ENCODE peak calls at places on chromosome 11, in nine cellular contexts. One of them, this sample, is unnamed.

GRCh38 chr11:67276821-67277230 is 10.6 kb downstream of the GRK2 start:
- DNase-seq in ecto neural progenitor cell: no peak
- DNase-seq in activated CD8-positive, alpha-beta memory T cell treated with anti-CD3 and anti-CD28 coated beads for 24 hours: peak; percentile 89
- DNase-seq in ureter: no peak
- DNase-seq in fibroblast of pulmonary artery: peak; percentile 33
- DNase-seq in amygdala: no peak
- DNase-seq in AG04450: no peak
- DNase-seq in WERI-Rb-1: peak; percentile 69
- DNase-seq in HuH-7: no peak
- DNase-seq in this sample: peak; percentile 60

GRCh38 chr11:119651802-119652584 is 77.0 kb downstream of the NECTIN1 start:
- DNase-seq in activated CD8-positive, alpha-beta memory T cell treated with anti-CD3 and anti-CD28 coated beads for 24 hours: no peak
- DNase-seq in WERI-Rb-1: no peak
- DNase-seq in fibroblast of pulmonary artery: no peak
- DNase-seq in amygdala: no peak
- DNase-seq in ureter: no peak
- DNase-seq in HuH-7: no peak
- DNase-seq in ecto neural progenitor cell: no peak
- DNase-seq in AG04450: no peak
- DNase-seq in this sample: peak; percentile 26

GRCh38 chr11:14454861-14455632 is 44.6 kb downstream of the COPB1 start:
- DNase-seq in activated CD8-positive, alpha-beta memory T cell treated with anti-CD3 and anti-CD28 coated beads for 24 hours: no peak
- DNase-seq in ecto neural progenitor cell: no peak
- DNase-seq in WERI-Rb-1: no peak
- DNase-seq in fibroblast of pulmonary artery: peak; percentile 54
- DNase-seq in HuH-7: no peak
- DNase-seq in ureter: no peak
- DNase-seq in amygdala: no peak
- DNase-seq in AG04450: no peak
- DNase-seq in this sample: no peak

GRCh38 chr11:110991621-110992355 is 253.7 kb upstream of the POU2AF2 start:
- DNase-seq in AG04450: no peak
- DNase-seq in fibroblast of pulmonary artery: peak; percentile 42
- DNase-seq in amygdala: no peak
- DNase-seq in ecto neural progenitor cell: no peak
- DNase-seq in ureter: no peak
- DNase-seq in activated CD8-positive, alpha-beta memory T cell treated with anti-CD3 and anti-CD28 coated beads for 24 hours: no peak
- DNase-seq in HuH-7: no peak
- DNase-seq in WERI-Rb-1: no peak
- DNase-seq in this sample: peak; percentile 35

GRCh38 chr11:12029738-12030363 is 21.4 kb upstream of the DKK3 start:
- DNase-seq in amygdala: no peak
- DNase-seq in fibroblast of pulmonary artery: no peak
- DNase-seq in WERI-Rb-1: no peak
- DNase-seq in AG04450: no peak
- DNase-seq in ureter: no peak
- DNase-seq in HuH-7: no peak
- DNase-seq in activated CD8-positive, alpha-beta memory T cell treated with anti-CD3 and anti-CD28 coated beads for 24 hours: no peak
- DNase-seq in ecto neural progenitor cell: no peak
- DNase-seq in this sample: no peak

GRCh38 chr11:126080206-126080941 is 17.7 kb upstream of the CDON start:
- DNase-seq in AG04450: no peak
- DNase-seq in amygdala: no peak
- DNase-seq in WERI-Rb-1: no peak
- DNase-seq in ecto neural progenitor cell: no peak
- DNase-seq in HuH-7: no peak
- DNase-seq in fibroblast of pulmonary artery: no peak
- DNase-seq in ureter: no peak
- DNase-seq in activated CD8-positive, alpha-beta memory T cell treated with anti-CD3 and anti-CD28 coated beads for 24 hours: no peak
- DNase-seq in this sample: no peak

GRCh38 chr11:10382518-10382917 is 72.5 kb upstream of the AMPD3 start:
- DNase-seq in WERI-Rb-1: no peak
- DNase-seq in amygdala: no peak
- DNase-seq in activated CD8-positive, alpha-beta memory T cell treated with anti-CD3 and anti-CD28 coated beads for 24 hours: peak; percentile 45
- DNase-seq in ureter: peak; percentile 17
- DNase-seq in fibroblast of pulmonary artery: no peak
- DNase-seq in ecto neural progenitor cell: peak; percentile 47
- DNase-seq in AG04450: no peak
- DNase-seq in HuH-7: no peak
- DNase-seq in this sample: no peak

GRCh38 chr11:6400431-6401345 is 10.4 kb downstream of the SMPD1 start:
- DNase-seq in fibroblast of pulmonary artery: no peak
- DNase-seq in AG04450: no peak
- DNase-seq in ureter: no peak
- DNase-seq in activated CD8-positive, alpha-beta memory T cell treated with anti-CD3 and anti-CD28 coated beads for 24 hours: no peak
- DNase-seq in HuH-7: no peak
- DNase-seq in ecto neural progenitor cell: no peak
- DNase-seq in WERI-Rb-1: no peak
- DNase-seq in amygdala: no peak
- DNase-seq in this sample: no peak

GRCh38 chr11:102237096-102237735 is 80.1 kb upstream of the BIRC3 start:
- DNase-seq in activated CD8-positive, alpha-beta memory T cell treated with anti-CD3 and anti-CD28 coated beads for 24 hours: no peak
- DNase-seq in ecto neural progenitor cell: no peak
- DNase-seq in fibroblast of pulmonary artery: no peak
- DNase-seq in WERI-Rb-1: no peak
- DNase-seq in AG04450: no peak
- DNase-seq in ureter: no peak
- DNase-seq in amygdala: no peak
- DNase-seq in HuH-7: no peak
- DNase-seq in this sample: no peak

GRCh38 chr11:93933230-93933629 is 82.8 kb upstream of the VSTM5 start:
- DNase-seq in fibroblast of pulmonary artery: no peak
- DNase-seq in AG04450: no peak
- DNase-seq in amygdala: no peak
- DNase-seq in ureter: no peak
- DNase-seq in HuH-7: no peak
- DNase-seq in WERI-Rb-1: no peak
- DNase-seq in ecto neural progenitor cell: no peak
- DNase-seq in activated CD8-positive, alpha-beta memory T cell treated with anti-CD3 and anti-CD28 coated beads for 24 hours: no peak
- DNase-seq in this sample: no peak

GRCh38 chr11:86798988-86799387 is 1.4 kb upstream of the PRSS23 start:
- DNase-seq in fibroblast of pulmonary artery: peak; percentile 88
- DNase-seq in ureter: no peak
- DNase-seq in AG04450: peak; percentile 30
- DNase-seq in WERI-Rb-1: no peak
- DNase-seq in ecto neural progenitor cell: no peak
- DNase-seq in HuH-7: no peak
- DNase-seq in amygdala: no peak
- DNase-seq in activated CD8-positive, alpha-beta memory T cell treated with anti-CD3 and anti-CD28 coated beads for 24 hours: no peak
- DNase-seq in this sample: no peak

GRCh38 chr11:662689-663274 is 25.7 kb downstream of the DRD4 start:
- DNase-seq in amygdala: peak; percentile 55
- DNase-seq in activated CD8-positive, alpha-beta memory T cell treated with anti-CD3 and anti-CD28 coated beads for 24 hours: peak; percentile 76
- DNase-seq in ecto neural progenitor cell: peak; percentile 73
- DNase-seq in HuH-7: peak; percentile 92
- DNase-seq in AG04450: peak; percentile 7
- DNase-seq in fibroblast of pulmonary artery: peak; percentile 63
- DNase-seq in WERI-Rb-1: peak; percentile 68
- DNase-seq in ureter: peak; percentile 61
- DNase-seq in this sample: peak; percentile 75

GRCh38 chr11:123286761-123287160 is 91.7 kb upstream of the CLMP start:
- DNase-seq in HuH-7: no peak
- DNase-seq in fibroblast of pulmonary artery: peak; percentile 41
- DNase-seq in ecto neural progenitor cell: no peak
- DNase-seq in ureter: no peak
- DNase-seq in AG04450: no peak
- DNase-seq in amygdala: no peak
- DNase-seq in activated CD8-positive, alpha-beta memory T cell treated with anti-CD3 and anti-CD28 coated beads for 24 hours: no peak
- DNase-seq in WERI-Rb-1: no peak
- DNase-seq in this sample: no peak

GRCh38 chr11:69587454-69588081 is 53.4 kb upstream of the CCND1 start:
- DNase-seq in fibroblast of pulmonary artery: peak; percentile 39
- DNase-seq in WERI-Rb-1: no peak
- DNase-seq in AG04450: peak; percentile 13
- DNase-seq in HuH-7: no peak
- DNase-seq in activated CD8-positive, alpha-beta memory T cell treated with anti-CD3 and anti-CD28 coated beads for 24 hours: no peak
- DNase-seq in amygdala: no peak
- DNase-seq in ecto neural progenitor cell: no peak
- DNase-seq in ureter: no peak
- DNase-seq in this sample: no peak

GRCh38 chr11:16739326-16739875 is 954 bp downstream of the C11orf58 start:
- DNase-seq in activated CD8-positive, alpha-beta memory T cell treated with anti-CD3 and anti-CD28 coated beads for 24 hours: no peak
- DNase-seq in fibroblast of pulmonary artery: peak; percentile 49
- DNase-seq in WERI-Rb-1: no peak
- DNase-seq in ureter: no peak
- DNase-seq in HuH-7: no peak
- DNase-seq in AG04450: no peak
- DNase-seq in ecto neural progenitor cell: no peak
- DNase-seq in amygdala: no peak
- DNase-seq in this sample: no peak

GRCh38 chr11:119284344-119285157 is 32.4 kb downstream of the MCAM start:
- DNase-seq in ecto neural progenitor cell: no peak
- DNase-seq in activated CD8-positive, alpha-beta memory T cell treated with anti-CD3 and anti-CD28 coated beads for 24 hours: no peak
- DNase-seq in WERI-Rb-1: no peak
- DNase-seq in amygdala: no peak
- DNase-seq in ureter: no peak
- DNase-seq in HuH-7: peak; percentile 42
- DNase-seq in fibroblast of pulmonary artery: peak; percentile 62
- DNase-seq in AG04450: no peak
- DNase-seq in this sample: no peak

GRCh38 chr11:47272706-47273105 is 2.8 kb downstream of the MADD start:
- DNase-seq in fibroblast of pulmonary artery: peak; percentile 51
- DNase-seq in activated CD8-positive, alpha-beta memory T cell treated with anti-CD3 and anti-CD28 coated beads for 24 hours: no peak
- DNase-seq in HuH-7: no peak
- DNase-seq in AG04450: no peak
- DNase-seq in ureter: no peak
- DNase-seq in WERI-Rb-1: no peak
- DNase-seq in amygdala: no peak
- DNase-seq in ecto neural progenitor cell: no peak
- DNase-seq in this sample: no peak

GRCh38 chr11:132177106-132177505 is 806.7 kb downstream of the NTM start:
- DNase-seq in ecto neural progenitor cell: no peak
- DNase-seq in activated CD8-positive, alpha-beta memory T cell treated with anti-CD3 and anti-CD28 coated beads for 24 hours: no peak
- DNase-seq in fibroblast of pulmonary artery: peak; percentile 75
- DNase-seq in AG04450: peak; percentile 27
- DNase-seq in WERI-Rb-1: no peak
- DNase-seq in HuH-7: no peak
- DNase-seq in amygdala: no peak
- DNase-seq in ureter: no peak
- DNase-seq in this sample: no peak

GRCh38 chr11:26806209-26806608 is 84.3 kb upstream of the SLC5A12 start:
- DNase-seq in AG04450: no peak
- DNase-seq in amygdala: no peak
- DNase-seq in WERI-Rb-1: no peak
- DNase-seq in activated CD8-positive, alpha-beta memory T cell treated with anti-CD3 and anti-CD28 coated beads for 24 hours: no peak
- DNase-seq in fibroblast of pulmonary artery: peak; percentile 4
- DNase-seq in ecto neural progenitor cell: no peak
- DNase-seq in ureter: no peak
- DNase-seq in HuH-7: no peak
- DNase-seq in this sample: no peak

GRCh38 chr11:100619484-100619883 is 67.6 kb upstream of the ARHGAP42 start:
- DNase-seq in ecto neural progenitor cell: no peak
- DNase-seq in WERI-Rb-1: no peak
- DNase-seq in amygdala: no peak
- DNase-seq in HuH-7: no peak
- DNase-seq in activated CD8-positive, alpha-beta memory T cell treated with anti-CD3 and anti-CD28 coated beads for 24 hours: no peak
- DNase-seq in ureter: no peak
- DNase-seq in fibroblast of pulmonary artery: peak; percentile 44
- DNase-seq in AG04450: no peak
- DNase-seq in this sample: no peak

GRCh38 chr11:126687477-126687876 is 313.1 kb downstream of the KIRREL3 start:
- DNase-seq in ureter: no peak
- DNase-seq in ecto neural progenitor cell: no peak
- DNase-seq in amygdala: no peak
- DNase-seq in HuH-7: no peak
- DNase-seq in activated CD8-positive, alpha-beta memory T cell treated with anti-CD3 and anti-CD28 coated beads for 24 hours: no peak
- DNase-seq in AG04450: no peak
- DNase-seq in WERI-Rb-1: no peak
- DNase-seq in fibroblast of pulmonary artery: no peak
- DNase-seq in this sample: no peak

GRCh38 chr11:27795955-27796861 is 96.0 kb upstream of the BDNF start:
- DNase-seq in ecto neural progenitor cell: peak; percentile 46
- DNase-seq in WERI-Rb-1: no peak
- DNase-seq in activated CD8-positive, alpha-beta memory T cell treated with anti-CD3 and anti-CD28 coated beads for 24 hours: no peak
- DNase-seq in AG04450: no peak
- DNase-seq in fibroblast of pulmonary artery: no peak
- DNase-seq in HuH-7: peak; percentile 21
- DNase-seq in amygdala: no peak
- DNase-seq in ureter: no peak
- DNase-seq in this sample: peak; percentile 37

GRCh38 chr11:122107566-122107965 is 8.4 kb downstream of the BLID start:
- DNase-seq in WERI-Rb-1: no peak
- DNase-seq in fibroblast of pulmonary artery: no peak
- DNase-seq in ureter: no peak
- DNase-seq in ecto neural progenitor cell: no peak
- DNase-seq in AG04450: no peak
- DNase-seq in amygdala: no peak
- DNase-seq in HuH-7: no peak
- DNase-seq in activated CD8-positive, alpha-beta memory T cell treated with anti-CD3 and anti-CD28 coated beads for 24 hours: no peak
- DNase-seq in this sample: no peak